ENCODE peak calls at places on chromosome 7, in ten cellular contexts. A, M, H, Q, B, C, U, E, O and D are unnamed samples.

GRCh38 chr7:70177166-70177565 is 578.9 kb downstream of the AUTS2 start:
- ATAC-seq in M (no peak), U (peak), A (no peak), E (no peak), C (no peak), H (no peak), Q (no peak), O (no peak), B (no peak), D (no peak)

GRCh38 chr7:35670856-35671569 is 23.9 kb downstream of the HERPUD2 start:
- ATAC-seq in O (no peak), B (no peak), M (no peak), U (no peak), E (no peak), C (no peak), H (no peak), Q (no peak), A (no peak), D (no peak)

GRCh38 chr7:105030447-105030846 is 16.4 kb downstream of the KMT2E start:
- ATAC-seq in O (no peak), A (no peak), U (no peak), M (no peak), B (peak), Q (no peak), H (peak), E (peak), C (no peak), D (no peak)

GRCh38 chr7:102813256-102814024 is 64.6 kb downstream of the FAM185A start:
- ATAC-seq in Q (no peak), H (no peak), O (no peak), C (peak), U (no peak), B (no peak), E (no peak), A (no peak), M (no peak), D (no peak)

GRCh38 chr7:40595129-40595528 is 460.3 kb downstream of the SUGCT start:
- ATAC-seq in U (no peak), O (no peak), A (no peak), H (no peak), E (no peak), C (no peak), M (no peak), B (no peak), Q (no peak), D (no peak)

GRCh38 chr7:2738110-2738509 is 50.1 kb downstream of the AMZ1 start:
- ATAC-seq in O (no peak), M (no peak), H (peak), Q (peak), A (no peak), E (peak), B (peak), U (no peak), C (no peak), D (no peak)

GRCh38 chr7:613442-614140 is 93.9 kb upstream of the PDGFA start:
- ATAC-seq in Q (no peak), M (no peak), C (no peak), O (no peak), H (no peak), A (no peak), U (no peak), E (no peak), B (no peak), D (peak)

GRCh38 chr7:36967387-36967786 is 243.1 kb upstream of the AOAH start:
- ATAC-seq in M (peak), Q (peak), C (no peak), O (no peak), A (peak), B (peak), E (peak), U (no peak), H (peak), D (peak)

GRCh38 chr7:10888861-10889260 is 84.8 kb upstream of the PHF14 start:
- ATAC-seq in M (no peak), B (no peak), C (peak), U (peak), A (peak), O (peak), Q (no peak), H (peak), E (no peak), D (no peak)

GRCh38 chr7:95303501-95303900 is 20.8 kb downstream of the PON1 start:
- ATAC-seq in A (peak), C (no peak), M (no peak), O (no peak), E (no peak), H (no peak), U (no peak), B (no peak), Q (no peak), D (no peak)

GRCh38 chr7:114026486-114027089 is 107.8 kb upstream of the PPP1R3A start:
- ATAC-seq in H (no peak), M (no peak), O (no peak), Q (no peak), E (no peak), A (no peak), C (no peak), U (peak), B (no peak), D (no peak)

GRCh38 chr7:106485031-106485551 is 175.9 kb downstream of the CCDC71L start:
- ATAC-seq in O (no peak), E (peak), C (no peak), U (no peak), M (no peak), Q (no peak), B (peak), A (no peak), H (peak), D (peak)

GRCh38 chr7:71308105-71308504 is 176.2 kb downstream of the GALNT17 start:
- ATAC-seq in C (no peak), Q (peak), E (peak), U (no peak), A (no peak), B (peak), H (peak), O (no peak), M (no peak), D (no peak)

GRCh38 chr7:24842029-24842428 is 84.8 kb upstream of the GSDME start:
- ATAC-seq in H (no peak), U (no peak), C (no peak), Q (no peak), E (no peak), A (no peak), B (no peak), O (no peak), M (no peak), D (no peak)

GRCh38 chr7:81159402-81159801 is 240.6 kb upstream of the SEMA3C start:
- ATAC-seq in Q (no peak), A (no peak), H (no peak), M (no peak), U (no peak), B (no peak), E (no peak), C (no peak), O (no peak), D (no peak)

GRCh38 chr7:150940446-150941102 is 37.5 kb downstream of the KCNH2 start:
- ATAC-seq in H (no peak), C (no peak), M (no peak), Q (no peak), E (no peak), U (no peak), O (no peak), A (no peak), B (no peak), D (no peak)

GRCh38 chr7:132393789-132394261 is 182.4 kb downstream of the PLXNA4 start:
- ATAC-seq in M (peak), O (no peak), B (peak), Q (peak), E (peak), U (no peak), H (peak), C (peak), A (no peak), D (no peak)

GRCh38 chr7:148963583-148964509 is 64.5 kb downstream of the PDIA4 start:
- ATAC-seq in A (peak), Q (peak), H (peak), O (no peak), E (peak), C (no peak), B (peak), M (peak), U (no peak), D (no peak)

GRCh38 chr7:55387062-55387965 is 22.2 kb downstream of the LANCL2 start:
- ATAC-seq in U (no peak), Q (no peak), H (no peak), A (no peak), O (no peak), B (no peak), C (no peak), M (no peak), E (no peak), D (no peak)